ENCODE peak calls at places on chromosomes 16 and 17, in four cellular contexts. E is fibroblast of lung, Z is lower lobe of right lung, A is tibial artery. L is an unnamed sample.

GRCh38 chr16:85420501-85421337 is 192.4 kb upstream of the GSE1 start:
- DNase-seq in E (peak), Z (peak), A (no peak), L (no peak)

GRCh38 chr16:46974352-46974751 is 878 bp upstream of the DNAJA2 start:
- DNase-seq in E (peak), Z (no peak), A (no peak), L (no peak)

GRCh38 chr16:4501071-4501478 is 24.9 kb downstream of the HMOX2 start:
- DNase-seq in E (peak), Z (no peak), A (no peak), L (no peak)

GRCh38 chr16:50329446-50330189 is 39.2 kb downstream of the BRD7 start:
- DNase-seq in E (peak), Z (peak), A (no peak), L (no peak)

GRCh38 chr17:74177018-74177450 is 26.4 kb upstream of the RPL38 start:
- DNase-seq in E (peak), Z (no peak), A (no peak), L (no peak)

GRCh38 chr17:40330850-40331470 is 22.0 kb downstream of the RARA start:
- DNase-seq in E (no peak), Z (no peak), A (no peak), L (no peak)

GRCh38 chr16:2858245-2859025 is 465 bp upstream of the PRSS22 start:
- DNase-seq in E (no peak), Z (peak), A (peak), L (no peak)

GRCh38 chr16:84803146-84803545 is 16.6 kb upstream of the CRISPLD2 start:
- DNase-seq in E (no peak), Z (no peak), A (no peak), L (no peak)

GRCh38 chr16:57329718-57330327 is 28.8 kb upstream of the CCL22 start:
- DNase-seq in E (no peak), Z (no peak), A (no peak), L (no peak)

GRCh38 chr17:57045868-57046671 is 39.0 kb upstream of the AKAP1 start:
- DNase-seq in E (no peak), Z (peak), A (peak), L (no peak)

GRCh38 chr17:7897773-7898172 is 9.2 kb downstream of the CHD3 start:
- DNase-seq in E (peak), Z (no peak), A (no peak), L (no peak)

GRCh38 chr17:7997186-7997585 is 5.2 kb upstream of the GUCY2D start:
- DNase-seq in E (peak), Z (no peak), A (no peak), L (no peak)

GRCh38 chr17:34579017-34579946 is at the start of gene TMEM132E:
- DNase-seq in E (peak), Z (peak), A (no peak), L (no peak)

GRCh38 chr16:13118091-13118490 is 216.7 kb downstream of the SHISA9 start:
- DNase-seq in E (no peak), Z (no peak), A (no peak), L (no peak)

GRCh38 chr17:45578516-45579455 is 88.3 kb upstream of the PLEKHM1 start:
- DNase-seq in E (no peak), Z (no peak), A (no peak), L (no peak)

GRCh38 chr17:69503711-69504110 is 89.2 kb downstream of the MAP2K6 start:
- DNase-seq in E (no peak), Z (no peak), A (no peak), L (no peak)

GRCh38 chr16:66701061-66701460 is 4.5 kb upstream of the CMTM4 start:
- DNase-seq in E (no peak), Z (no peak), A (no peak), L (no peak)

GRCh38 chr16:19722269-19722952 is 4.3 kb downstream of the IQCK start:
- DNase-seq in E (no peak), Z (no peak), A (no peak), L (no peak)

GRCh38 chr17:65277576-65277975 is 140.4 kb downstream of the RGS9 start:
- DNase-seq in E (peak), Z (no peak), A (no peak), L (no peak)

GRCh38 chr17:73196500-73196899 is 3.6 kb downstream of the COG1 start:
- DNase-seq in E (peak), Z (peak), A (peak), L (peak)

GRCh38 chr17:19647697-19648474 is 665 bp upstream of the ALDH3A2 start:
- DNase-seq in E (peak), Z (peak), A (peak), L (peak)

GRCh38 chr16:72162105-72162680 is 9.8 kb downstream of the PMFBP1 start:
- DNase-seq in E (no peak), Z (no peak), A (no peak), L (no peak)

GRCh38 chr16:12545792-12546342 is 257.8 kb downstream of the CPPED1 start:
- DNase-seq in E (no peak), Z (no peak), A (no peak), L (no peak)

GRCh38 chr17:68961204-68961893 is 6.2 kb upstream of the ABCA8 start:
- DNase-seq in E (no peak), Z (no peak), A (no peak), L (no peak)

GRCh38 chr16:57022445-57022844 is 33.1 kb downstream of the NLRC5 start:
- DNase-seq in E (no peak), Z (no peak), A (no peak), L (no peak)

DNA sequence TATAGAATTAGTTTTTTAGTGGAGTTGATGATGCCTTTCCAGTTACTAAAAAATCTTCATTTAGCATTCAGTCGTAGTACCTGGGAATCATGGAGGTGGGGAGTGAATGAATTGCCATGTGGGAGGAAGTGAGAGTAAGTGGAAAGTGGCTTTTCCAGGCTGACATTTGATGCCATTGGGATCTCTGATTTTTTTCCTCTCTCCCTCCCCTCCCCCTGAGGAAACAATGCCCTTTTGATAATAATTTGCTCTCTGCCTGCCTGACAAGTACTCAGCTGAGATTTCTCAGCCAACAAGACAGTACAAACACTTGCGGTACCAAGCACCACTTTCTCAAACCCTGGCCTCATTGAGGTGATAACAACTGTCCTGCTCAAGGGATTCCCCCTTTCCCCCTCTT is 2.2 kb downstream of the UBE2Z start:
- DNase-seq in E (no peak), Z (no peak), A (no peak), L (no peak)
- H3K4me3 ChIP-seq in E (peak), Z (peak), A (peak), L (peak)

GRCh38 chr16:83400234-83400633 is 407.5 kb upstream of the HSBP1 start:
- DNase-seq in E (no peak), Z (no peak), A (no peak), L (no peak)
- TF ChIP-seq CTCF in E (no peak), Z (no peak), A (no peak), L (no peak)

DNA sequence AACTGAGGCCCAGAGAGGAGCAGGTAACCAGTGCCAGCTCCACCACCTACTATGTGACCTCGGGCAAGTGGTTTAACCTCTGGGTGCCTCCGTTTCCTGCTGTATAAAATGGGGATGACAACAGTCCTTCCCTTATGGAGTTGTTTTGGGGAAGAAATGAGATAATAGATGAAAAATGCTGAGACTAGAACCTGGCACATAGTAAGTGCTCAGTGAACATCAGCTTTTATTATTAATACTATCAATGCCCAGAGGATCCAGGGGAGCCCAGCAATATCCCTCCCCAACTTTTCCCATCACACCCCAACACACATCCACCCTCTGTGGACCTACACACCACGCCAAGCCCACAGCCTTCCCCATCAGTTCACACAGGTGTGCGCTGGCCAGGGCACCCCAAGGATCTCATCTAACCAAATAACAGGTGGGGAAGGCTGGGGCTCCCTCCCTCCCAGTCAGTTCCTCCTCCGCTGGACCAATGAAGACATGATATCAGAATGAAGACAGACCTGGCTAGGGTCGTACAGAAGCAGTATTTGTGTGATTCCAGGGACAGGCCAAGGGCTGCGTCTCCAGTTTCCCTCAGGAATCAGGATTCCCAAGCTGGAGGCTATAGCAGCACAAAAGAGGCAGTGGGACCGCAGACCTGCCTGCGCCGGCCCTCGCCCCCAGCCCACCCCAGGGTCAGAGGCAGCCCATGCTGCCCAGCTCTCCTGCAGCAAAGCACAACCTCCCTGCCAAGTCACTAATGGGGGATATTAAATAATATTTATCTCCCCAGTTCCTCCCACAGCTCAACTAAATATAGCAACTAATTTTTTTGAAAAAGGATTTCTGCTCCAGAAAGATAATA is 1.8 kb downstream of the ATP2A3 start:
- DNase-seq in E (no peak), Z (no peak), A (no peak), L (no peak)
- H3K4me3 ChIP-seq in E (no peak), Z (peak), A (peak), L (no peak)

GRCh38 chr17:38867179-38867994 is 2.5 kb upstream of the LASP1 start:
- DNase-seq in E (peak), Z (no peak), A (peak), L (no peak)
- TF ChIP-seq CTCF in E (no peak), Z (peak), A (peak), L (no peak)

GRCh38 chr17:63275968-63276349 is 170.1 kb downstream of the CYB561 start:
- DNase-seq in E (no peak), Z (no peak), A (no peak), L (peak)
- H3K4me3 ChIP-seq in E (no peak), Z (no peak), A (no peak), L (no peak)

DNA sequence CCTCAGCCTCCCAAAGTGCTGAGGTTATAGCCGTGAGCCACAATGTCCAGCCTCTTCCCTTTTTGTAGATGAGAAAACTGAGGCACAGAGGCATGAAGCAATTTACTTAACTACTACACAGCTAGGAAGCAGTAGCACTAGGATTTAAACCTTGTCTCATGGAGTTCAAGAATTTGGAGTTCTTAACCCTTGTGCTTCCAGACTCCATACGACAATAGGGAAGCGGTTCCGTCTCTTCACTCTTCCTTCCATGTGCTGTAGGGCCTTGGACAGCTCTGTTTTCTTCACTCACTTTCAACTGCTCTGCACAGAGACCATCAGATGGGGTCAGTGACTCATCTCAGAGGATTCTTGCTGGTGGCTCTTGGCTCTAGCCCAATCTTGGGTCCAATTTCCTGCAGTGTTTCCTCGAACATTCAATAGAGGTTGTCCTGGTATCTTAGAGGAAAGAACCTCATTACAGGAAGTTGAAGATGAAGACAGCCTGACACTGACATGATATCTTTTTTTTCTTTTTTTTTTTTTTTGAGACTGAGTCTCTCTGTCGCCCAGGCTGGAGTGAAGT is 19.3 kb downstream of the ITGAL start:
- DNase-seq in E (peak), Z (no peak), A (no peak), L (peak)
- TF ChIP-seq CTCF in E (no peak), Z (no peak), A (no peak), L (no peak)

GRCh38 chr17:50638851-50639767 is 4.4 kb downstream of the ABCC3 start:
- DNase-seq in E (peak), Z (peak), A (peak), L (peak)
- H3K4me3 ChIP-seq in E (no peak), Z (peak), A (peak), L (no peak)

L was measured in AG09309.